ENCODE peak calls at places on chromosomes 4 and X, in ten cellular contexts. One of them, this sample, is unnamed.

GRCh38 chrX:83759872-83760271 is 101.1 kb upstream of the CYLC1 start:
- DNase-seq in aorta: no peak
- DNase-seq in esophagus squamous epithelium: no peak
- DNase-seq in fibroblast of mammary gland: peak
- DNase-seq in uterus: no peak
- DNase-seq in mucosa of descending colon: no peak
- DNase-seq in cardiac fibroblast: no peak
- DNase-seq in Karpas-422: peak
- DNase-seq in AG04450: no peak
- DNase-seq in fibroblast of villous mesenchyme: no peak
- DNase-seq in this sample: peak

GRCh38 chr4:95510877-95511276 is 37.9 kb downstream of the UNC5C start:
- DNase-seq in aorta: no peak
- DNase-seq in esophagus squamous epithelium: no peak
- DNase-seq in fibroblast of mammary gland: no peak
- DNase-seq in uterus: no peak
- DNase-seq in mucosa of descending colon: no peak
- DNase-seq in cardiac fibroblast: no peak
- DNase-seq in Karpas-422: no peak
- DNase-seq in AG04450: no peak
- DNase-seq in fibroblast of villous mesenchyme: no peak
- DNase-seq in this sample: no peak

GRCh38 chr4:70688795-70689231 is 481 bp downstream of the UTP3 start:
- DNase-seq in aorta: no peak
- DNase-seq in esophagus squamous epithelium: no peak
- DNase-seq in fibroblast of mammary gland: no peak
- DNase-seq in uterus: no peak
- DNase-seq in mucosa of descending colon: no peak
- DNase-seq in cardiac fibroblast: peak
- DNase-seq in Karpas-422: no peak
- DNase-seq in AG04450: no peak
- DNase-seq in fibroblast of villous mesenchyme: peak
- DNase-seq in this sample: peak

GRCh38 chrX:25295466-25295865 is 279.7 kb upstream of the ARX start:
- DNase-seq in aorta: no peak
- DNase-seq in esophagus squamous epithelium: no peak
- DNase-seq in fibroblast of mammary gland: no peak
- DNase-seq in uterus: no peak
- DNase-seq in mucosa of descending colon: no peak
- DNase-seq in cardiac fibroblast: no peak
- DNase-seq in Karpas-422: no peak
- DNase-seq in AG04450: no peak
- DNase-seq in fibroblast of villous mesenchyme: no peak
- DNase-seq in this sample: no peak

GRCh38 chr4:24857996-24858395 is 54.8 kb downstream of the CCDC149 start:
- DNase-seq in aorta: no peak
- DNase-seq in esophagus squamous epithelium: no peak
- DNase-seq in fibroblast of mammary gland: peak
- DNase-seq in uterus: peak
- DNase-seq in mucosa of descending colon: no peak
- DNase-seq in cardiac fibroblast: peak
- DNase-seq in Karpas-422: no peak
- DNase-seq in AG04450: peak
- DNase-seq in fibroblast of villous mesenchyme: peak
- DNase-seq in this sample: peak

GRCh38 chrX:145393702-145394235 is 146.5 kb downstream of the SPANXN1 start:
- DNase-seq in aorta: peak
- DNase-seq in esophagus squamous epithelium: no peak
- DNase-seq in fibroblast of mammary gland: no peak
- DNase-seq in uterus: no peak
- DNase-seq in mucosa of descending colon: peak
- DNase-seq in cardiac fibroblast: no peak
- DNase-seq in Karpas-422: peak
- DNase-seq in AG04450: no peak
- DNase-seq in fibroblast of villous mesenchyme: no peak
- DNase-seq in this sample: no peak

GRCh38 chrX:19030805-19031204 is 46.9 kb upstream of the PHKA2 start:
- DNase-seq in aorta: no peak
- DNase-seq in esophagus squamous epithelium: no peak
- DNase-seq in fibroblast of mammary gland: no peak
- DNase-seq in uterus: no peak
- DNase-seq in mucosa of descending colon: no peak
- DNase-seq in cardiac fibroblast: no peak
- DNase-seq in Karpas-422: no peak
- DNase-seq in AG04450: no peak
- DNase-seq in fibroblast of villous mesenchyme: no peak
- DNase-seq in this sample: no peak

GRCh38 chr4:94523617-94524016 is 71.9 kb downstream of the PDLIM5 start:
- DNase-seq in aorta: no peak
- DNase-seq in esophagus squamous epithelium: no peak
- DNase-seq in fibroblast of mammary gland: peak
- DNase-seq in uterus: no peak
- DNase-seq in mucosa of descending colon: no peak
- DNase-seq in cardiac fibroblast: no peak
- DNase-seq in Karpas-422: no peak
- DNase-seq in AG04450: no peak
- DNase-seq in fibroblast of villous mesenchyme: peak
- DNase-seq in this sample: peak

GRCh38 chr4:64857198-64857597 is 447.9 kb upstream of the TECRL start:
- DNase-seq in aorta: no peak
- DNase-seq in esophagus squamous epithelium: no peak
- DNase-seq in fibroblast of mammary gland: no peak
- DNase-seq in uterus: no peak
- DNase-seq in mucosa of descending colon: no peak
- DNase-seq in cardiac fibroblast: no peak
- DNase-seq in Karpas-422: no peak
- DNase-seq in AG04450: no peak
- DNase-seq in fibroblast of villous mesenchyme: no peak
- DNase-seq in this sample: peak

GRCh38 chr4:100417565-100417964 is 100.3 kb downstream of the EMCN start:
- DNase-seq in aorta: no peak
- DNase-seq in esophagus squamous epithelium: no peak
- DNase-seq in fibroblast of mammary gland: peak
- DNase-seq in uterus: no peak
- DNase-seq in mucosa of descending colon: no peak
- DNase-seq in cardiac fibroblast: peak
- DNase-seq in Karpas-422: no peak
- DNase-seq in AG04450: no peak
- DNase-seq in fibroblast of villous mesenchyme: peak
- DNase-seq in this sample: peak

GRCh38 chrX:10280061-10280460 is 123.3 kb downstream of the CLCN4 start:
- DNase-seq in aorta: no peak
- DNase-seq in esophagus squamous epithelium: no peak
- DNase-seq in fibroblast of mammary gland: no peak
- DNase-seq in uterus: no peak
- DNase-seq in mucosa of descending colon: no peak
- DNase-seq in cardiac fibroblast: no peak
- DNase-seq in Karpas-422: no peak
- DNase-seq in AG04450: no peak
- DNase-seq in fibroblast of villous mesenchyme: no peak
- DNase-seq in this sample: no peak

DNA sequence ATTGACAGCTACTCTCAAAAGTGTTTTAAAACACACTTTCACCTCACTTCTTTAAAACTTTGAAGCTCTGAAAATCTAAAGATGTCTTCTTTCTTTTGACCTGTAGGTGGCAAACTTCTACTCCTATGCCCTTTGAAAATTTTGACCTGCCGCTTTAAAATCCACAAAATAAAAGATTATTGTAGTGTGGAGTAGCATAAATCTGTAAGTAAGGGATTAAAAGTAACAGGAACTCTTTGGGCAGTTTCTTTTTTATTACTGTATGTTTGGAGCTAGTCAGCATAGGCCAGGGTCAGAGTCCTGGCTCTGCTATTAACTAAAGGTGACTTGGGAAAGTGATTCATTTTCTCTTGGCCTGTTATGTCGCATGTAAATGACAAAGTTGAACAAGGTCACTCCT is 25.5 kb downstream of the BBS12 start:
- DNase-seq in aorta: no peak
- DNase-seq in esophagus squamous epithelium: no peak
- DNase-seq in fibroblast of mammary gland: peak
- DNase-seq in uterus: no peak
- DNase-seq in mucosa of descending colon: no peak
- DNase-seq in cardiac fibroblast: peak
- DNase-seq in Karpas-422: peak
- DNase-seq in AG04450: no peak
- DNase-seq in fibroblast of villous mesenchyme: peak
- DNase-seq in this sample: peak
- H3K4me3 ChIP-seq in aorta: no peak
- H3K4me3 ChIP-seq in esophagus squamous epithelium: no peak
- H3K4me3 ChIP-seq in fibroblast of mammary gland: no peak
- H3K4me3 ChIP-seq in uterus: no peak
- H3K4me3 ChIP-seq in mucosa of descending colon: no peak
- H3K4me3 ChIP-seq in cardiac fibroblast: no peak
- H3K4me3 ChIP-seq in Karpas-422: no peak
- H3K4me3 ChIP-seq in AG04450: no peak
- H3K4me3 ChIP-seq in fibroblast of villous mesenchyme: no peak
- H3K4me3 ChIP-seq in this sample: no peak

GRCh38 chrX:153887385-153887784 is 1.4 kb upstream of the L1CAM start:
- DNase-seq in aorta: no peak
- DNase-seq in esophagus squamous epithelium: no peak
- DNase-seq in fibroblast of mammary gland: no peak
- DNase-seq in uterus: no peak
- DNase-seq in mucosa of descending colon: no peak
- DNase-seq in cardiac fibroblast: no peak
- DNase-seq in Karpas-422: no peak
- DNase-seq in AG04450: no peak
- DNase-seq in fibroblast of villous mesenchyme: no peak
- DNase-seq in this sample: no peak

GRCh38 chrX:153886915-153887314 is 942 bp upstream of the L1CAM start:
- DNase-seq in aorta: no peak
- DNase-seq in esophagus squamous epithelium: no peak
- DNase-seq in fibroblast of mammary gland: no peak
- DNase-seq in uterus: no peak
- DNase-seq in mucosa of descending colon: no peak
- DNase-seq in cardiac fibroblast: no peak
- DNase-seq in Karpas-422: no peak
- DNase-seq in AG04450: no peak
- DNase-seq in fibroblast of villous mesenchyme: no peak
- DNase-seq in this sample: no peak

GRCh38 chrX:153884136-153885076 is 1.6 kb downstream of the L1CAM start:
- DNase-seq in aorta: no peak
- DNase-seq in esophagus squamous epithelium: no peak
- DNase-seq in fibroblast of mammary gland: no peak
- DNase-seq in uterus: no peak
- DNase-seq in mucosa of descending colon: peak
- DNase-seq in cardiac fibroblast: no peak
- DNase-seq in Karpas-422: peak
- DNase-seq in AG04450: no peak
- DNase-seq in fibroblast of villous mesenchyme: no peak
- DNase-seq in this sample: no peak

GRCh38 chrX:153885208-153885787 is 675 bp downstream of the L1CAM start:
- DNase-seq in aorta: no peak
- DNase-seq in esophagus squamous epithelium: no peak
- DNase-seq in fibroblast of mammary gland: no peak
- DNase-seq in uterus: no peak
- DNase-seq in mucosa of descending colon: peak
- DNase-seq in cardiac fibroblast: no peak
- DNase-seq in Karpas-422: no peak
- DNase-seq in AG04450: no peak
- DNase-seq in fibroblast of villous mesenchyme: no peak
- DNase-seq in this sample: no peak

GRCh38 chrX:153885968-153886903 is at the start of gene L1CAM:
- DNase-seq in aorta: no peak
- DNase-seq in esophagus squamous epithelium: no peak
- DNase-seq in fibroblast of mammary gland: no peak
- DNase-seq in uterus: no peak
- DNase-seq in mucosa of descending colon: peak
- DNase-seq in cardiac fibroblast: no peak
- DNase-seq in Karpas-422: no peak
- DNase-seq in AG04450: no peak
- DNase-seq in fibroblast of villous mesenchyme: no peak
- DNase-seq in this sample: no peak
- H3K4me3 ChIP-seq in aorta: no peak
- H3K4me3 ChIP-seq in esophagus squamous epithelium: peak
- H3K4me3 ChIP-seq in fibroblast of mammary gland: no peak
- H3K4me3 ChIP-seq in uterus: no peak
- H3K4me3 ChIP-seq in mucosa of descending colon: no peak
- H3K4me3 ChIP-seq in cardiac fibroblast: no peak
- H3K4me3 ChIP-seq in Karpas-422: no peak
- H3K4me3 ChIP-seq in AG04450: no peak
- H3K4me3 ChIP-seq in fibroblast of villous mesenchyme: peak
- H3K4me3 ChIP-seq in this sample: no peak

GRCh38 chr4:120082286-120082685 is 15.6 kb upstream of the MAD2L1 start:
- DNase-seq in aorta: no peak
- DNase-seq in esophagus squamous epithelium: no peak
- DNase-seq in fibroblast of mammary gland: no peak
- DNase-seq in uterus: no peak
- DNase-seq in mucosa of descending colon: no peak
- DNase-seq in cardiac fibroblast: no peak
- DNase-seq in Karpas-422: no peak
- DNase-seq in AG04450: no peak
- DNase-seq in fibroblast of villous mesenchyme: no peak
- DNase-seq in this sample: no peak

GRCh38 chr4:120083152-120083551 is 16.5 kb upstream of the MAD2L1 start:
- DNase-seq in aorta: no peak
- DNase-seq in esophagus squamous epithelium: no peak
- DNase-seq in fibroblast of mammary gland: no peak
- DNase-seq in uterus: no peak
- DNase-seq in mucosa of descending colon: no peak
- DNase-seq in cardiac fibroblast: no peak
- DNase-seq in Karpas-422: no peak
- DNase-seq in AG04450: no peak
- DNase-seq in fibroblast of villous mesenchyme: no peak
- DNase-seq in this sample: no peak

GRCh38 chr4:120078216-120078615 is 11.6 kb upstream of the MAD2L1 start:
- DNase-seq in aorta: no peak
- DNase-seq in esophagus squamous epithelium: no peak
- DNase-seq in fibroblast of mammary gland: no peak
- DNase-seq in uterus: no peak
- DNase-seq in mucosa of descending colon: no peak
- DNase-seq in cardiac fibroblast: no peak
- DNase-seq in Karpas-422: no peak
- DNase-seq in AG04450: no peak
- DNase-seq in fibroblast of villous mesenchyme: no peak
- DNase-seq in this sample: no peak

GRCh38 chr4:120080533-120080932 is 13.9 kb upstream of the MAD2L1 start:
- DNase-seq in aorta: no peak
- DNase-seq in esophagus squamous epithelium: no peak
- DNase-seq in fibroblast of mammary gland: no peak
- DNase-seq in uterus: no peak
- DNase-seq in mucosa of descending colon: no peak
- DNase-seq in cardiac fibroblast: no peak
- DNase-seq in Karpas-422: no peak
- DNase-seq in AG04450: no peak
- DNase-seq in fibroblast of villous mesenchyme: no peak
- DNase-seq in this sample: no peak

GRCh38 chr4:120079839-120080520 is 13.3 kb upstream of the MAD2L1 start:
- DNase-seq in aorta: no peak
- DNase-seq in esophagus squamous epithelium: no peak
- DNase-seq in fibroblast of mammary gland: no peak
- DNase-seq in uterus: no peak
- DNase-seq in mucosa of descending colon: no peak
- DNase-seq in cardiac fibroblast: no peak
- DNase-seq in Karpas-422: no peak
- DNase-seq in AG04450: no peak
- DNase-seq in fibroblast of villous mesenchyme: no peak
- DNase-seq in this sample: no peak
- H3K4me3 ChIP-seq in aorta: no peak
- H3K4me3 ChIP-seq in esophagus squamous epithelium: no peak
- H3K4me3 ChIP-seq in fibroblast of mammary gland: no peak
- H3K4me3 ChIP-seq in uterus: no peak
- H3K4me3 ChIP-seq in mucosa of descending colon: no peak
- H3K4me3 ChIP-seq in cardiac fibroblast: no peak
- H3K4me3 ChIP-seq in Karpas-422: no peak
- H3K4me3 ChIP-seq in AG04450: no peak
- H3K4me3 ChIP-seq in fibroblast of villous mesenchyme: no peak
- H3K4me3 ChIP-seq in this sample: no peak

GRCh38 chrX:101686574-101686973 is 26.9 kb upstream of the ARMCX2 start:
- DNase-seq in aorta: no peak
- DNase-seq in esophagus squamous epithelium: no peak
- DNase-seq in fibroblast of mammary gland: no peak
- DNase-seq in uterus: no peak
- DNase-seq in mucosa of descending colon: no peak
- DNase-seq in cardiac fibroblast: no peak
- DNase-seq in Karpas-422: no peak
- DNase-seq in AG04450: no peak
- DNase-seq in fibroblast of villous mesenchyme: no peak
- DNase-seq in this sample: no peak
- H3K4me3 ChIP-seq in aorta: no peak
- H3K4me3 ChIP-seq in esophagus squamous epithelium: no peak
- H3K4me3 ChIP-seq in fibroblast of mammary gland: no peak
- H3K4me3 ChIP-seq in uterus: no peak
- H3K4me3 ChIP-seq in mucosa of descending colon: no peak
- H3K4me3 ChIP-seq in cardiac fibroblast: no peak
- H3K4me3 ChIP-seq in Karpas-422: no peak
- H3K4me3 ChIP-seq in AG04450: no peak
- H3K4me3 ChIP-seq in fibroblast of villous mesenchyme: no peak
- H3K4me3 ChIP-seq in this sample: no peak

This sample was measured in adipocyte.